ENCODE peak calls at places on chromosomes 12 and 14, in six cellular contexts. Q is GM12878, D is GM12891, T is HepG2, I is K562, S is H1. Y is an unnamed sample.

GRCh38 chr12:79927772-79928474 is 7.0 kb downstream of the PPP1R12A start:
- DNase-seq in Q (peak), D (no peak), T (no peak), I (peak), S (no peak), Y (no peak)

GRCh38 chr12:48972213-48973021 is 882 bp upstream of the WNT10B start:
- DNase-seq in Q (no peak), D (no peak), T (no peak), I (no peak), S (no peak), Y (no peak)

GRCh38 chr12:31362115-31362758 is 36.3 kb upstream of the SINHCAF start:
- DNase-seq in Q (no peak), D (peak), T (peak), I (peak), S (no peak), Y (peak)

GRCh38 chr12:54560374-54560858 is 11.0 kb downstream of the PDE1B start:
- DNase-seq in Q (peak), D (peak), T (no peak), I (peak), S (peak), Y (peak)

GRCh38 chr14:68395585-68395984 is 397.3 kb downstream of the ZFP36L1 start:
- DNase-seq in Q (no peak), D (no peak), T (no peak), I (no peak), S (no peak), Y (no peak)

GRCh38 chr14:104238424-104239184 is 100.2 kb downstream of the KIF26A start:
- DNase-seq in Q (no peak), D (no peak), T (no peak), I (no peak), S (no peak), Y (no peak)

GRCh38 chr12:48061943-48062719 is 43.7 kb downstream of the SENP1 start:
- DNase-seq in Q (no peak), D (no peak), T (no peak), I (no peak), S (no peak), Y (no peak)

GRCh38 chr14:44767646-44768173 is 194.0 kb downstream of the KLHL28 start:
- DNase-seq in Q (no peak), D (no peak), T (no peak), I (no peak), S (no peak), Y (no peak)

GRCh38 chr14:64878775-64879634 is 702 bp downstream of the SPTB start:
- DNase-seq in Q (no peak), D (no peak), T (no peak), I (peak), S (no peak), Y (no peak)

GRCh38 chr12:96810477-96810876 is 96.6 kb upstream of the NEDD1 start:
- DNase-seq in Q (no peak), D (no peak), T (no peak), I (no peak), S (no peak), Y (no peak)

GRCh38 chr12:109612975-109613502 is 39.4 kb downstream of the MVK start:
- DNase-seq in Q (no peak), D (no peak), T (peak), I (peak), S (no peak), Y (no peak)
- TF ChIP-seq TAF1 in Q (no peak), D (no peak), T (no peak), I (no peak), S (no peak), Y (no peak)

DNA sequence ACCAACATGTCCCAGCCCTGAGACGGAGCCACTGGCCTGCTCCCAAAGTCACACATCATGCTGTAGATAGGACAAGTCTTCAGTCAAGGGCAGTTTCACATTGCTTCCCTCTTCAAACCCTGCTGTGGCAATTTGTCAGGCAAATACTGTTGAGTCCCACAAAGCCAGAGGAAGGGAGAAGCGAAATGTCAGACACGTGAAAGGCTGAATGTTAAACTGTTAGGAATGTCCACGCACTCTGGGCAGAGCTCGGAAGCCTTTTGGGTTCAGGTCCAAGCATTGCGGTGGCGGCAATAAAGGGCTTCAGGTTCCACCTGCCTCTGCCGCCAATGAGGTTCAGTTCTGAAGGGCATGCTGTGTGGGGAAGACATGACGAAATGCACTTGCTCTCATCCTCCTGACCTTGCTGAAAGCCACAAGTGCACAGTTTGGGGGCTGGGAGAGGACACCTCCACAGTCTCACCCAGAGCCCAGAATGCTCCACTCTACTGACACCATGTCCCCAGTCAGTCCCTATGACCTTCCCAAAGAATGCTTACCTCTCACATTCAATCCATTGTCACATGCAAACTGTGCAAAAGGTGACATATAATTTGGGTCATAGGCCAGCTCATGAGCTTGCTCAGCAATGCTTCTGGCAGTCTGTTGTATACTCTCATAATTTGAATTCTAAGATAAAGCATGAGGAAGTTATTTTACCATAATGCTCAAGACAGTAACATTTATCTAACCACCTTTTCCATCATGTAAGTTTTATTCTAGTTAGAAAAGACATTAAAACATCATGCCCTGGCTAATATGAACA is 35.7 kb downstream of the RAD9B start:
- DNase-seq in Q (no peak), D (no peak), T (no peak), I (no peak), S (no peak), Y (no peak)
- TF ChIP-seq POLR2A in Q (peak), D (no peak), T (no peak), I (no peak), S (no peak), Y (no peak)

GRCh38 chr12:125331342-125332052 is 266.3 kb downstream of the AACS start:
- DNase-seq in Q (no peak), D (no peak), T (no peak), I (no peak), S (no peak), Y (no peak)
- TF ChIP-seq TAF1 in Q (no peak), D (no peak), T (no peak), I (no peak), S (no peak), Y (no peak)

DNA sequence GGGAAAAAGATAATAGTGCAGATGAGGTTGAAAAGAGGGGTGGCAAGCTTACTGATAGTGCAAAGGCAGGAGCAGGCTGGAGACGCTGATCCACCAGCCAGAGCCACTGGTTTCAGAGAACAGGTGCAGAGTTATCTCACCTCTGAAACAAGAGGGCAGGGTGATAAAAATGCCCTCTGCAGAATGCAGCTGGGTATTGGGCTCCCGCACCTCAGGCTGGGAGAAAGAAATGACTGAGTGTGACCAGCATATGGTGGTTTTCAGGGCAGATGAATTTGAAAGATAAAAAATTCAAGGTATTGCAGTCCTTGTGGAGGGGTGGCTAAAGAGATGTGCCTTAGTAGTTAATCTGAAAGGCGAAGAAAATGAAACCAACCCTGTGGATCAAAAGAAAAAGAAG is 2.9 kb upstream of the TMEM30B start:
- DNase-seq in Q (no peak), D (no peak), T (no peak), I (no peak), S (no peak), Y (no peak)
- TF ChIP-seq POLR2A in Q (no peak), D (no peak), T (no peak), I (no peak), S (no peak), Y (no peak)

GRCh38 chr14:30559638-30560071 is 697 bp downstream of the G2E3 start:
- DNase-seq in Q (no peak), D (peak), T (peak), I (peak), S (no peak), Y (no peak)
- TF ChIP-seq TAF1 in Q (no peak), D (no peak), T (no peak), I (no peak), S (no peak), Y (no peak)

GRCh38 chr12:56688129-56688845 is at the start of gene PTGES3:
- DNase-seq in Q (peak), D (peak), T (peak), I (peak), S (peak), Y (peak)
- TF ChIP-seq POLR2A in Q (peak), D (peak), T (peak), I (peak), S (peak), Y (peak)

GRCh38 chr14:52077261-52077984 is 8.6 kb upstream of the NID2 start:
- DNase-seq in Q (no peak), D (no peak), T (no peak), I (no peak), S (no peak), Y (no peak)

GRCh38 chr14:52076334-52076733 is 7.5 kb upstream of the NID2 start:
- DNase-seq in Q (no peak), D (no peak), T (no peak), I (no peak), S (no peak), Y (no peak)

GRCh38 chr14:52079239-52079956 is 10.5 kb upstream of the NID2 start:
- DNase-seq in Q (no peak), D (no peak), T (peak), I (no peak), S (no peak), Y (no peak)

GRCh38 chr14:52078721-52079120 is 9.9 kb upstream of the NID2 start:
- DNase-seq in Q (no peak), D (no peak), T (no peak), I (no peak), S (no peak), Y (no peak)

DNA sequence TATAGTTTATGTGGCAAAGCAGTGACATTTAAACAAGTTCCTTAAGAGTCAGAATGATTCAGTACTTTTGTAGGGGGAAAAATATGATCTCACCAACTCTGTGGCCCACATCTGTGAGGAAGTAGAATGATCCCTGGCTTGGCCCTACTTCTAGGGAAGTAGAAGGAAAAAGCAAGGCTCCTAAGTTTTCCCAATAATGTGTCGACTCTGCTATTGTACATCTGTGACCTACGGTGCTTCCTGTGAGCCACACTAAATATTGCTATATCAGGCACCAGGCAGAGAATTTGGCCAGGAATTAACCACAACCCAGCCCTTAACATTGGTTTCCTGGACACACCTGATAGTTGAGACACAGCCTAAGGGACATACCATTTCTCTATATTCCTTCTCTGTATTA is 9.2 kb upstream of the NID2 start:
- DNase-seq in Q (no peak), D (no peak), T (no peak), I (no peak), S (no peak), Y (no peak)
- TF ChIP-seq TAF1 in Q (no peak), D (no peak), T (no peak), I (no peak), S (no peak), Y (no peak)